ENCODE peak calls at places on chromosomes 5 and 9, in eight cellular contexts. Q is CD8-positive, alpha-beta memory T cell; Y is colonic mucosa; I is cardiac muscle cell; B is GM12878; S is lower lobe of right lung; H is tibial nerve; L is naive thymus-derived CD4-positive, alpha-beta T cell. X is an unnamed sample.
A peak's percentile ranks its signal among the peaks of the same experiment; 100 is the strongest.

GRCh38 chr5:172452398-172453205 is 1.7 kb downstream of the SH3PXD2B start:
- DNase-seq in Q (no peak), H (peak; percentile 56), S (no peak), I (peak; percentile 77), L (no peak), B (no peak), Y (no peak), X (peak; percentile 64)

GRCh38 chr5:1253456-1254105 is 28.4 kb downstream of the SLC6A18 start:
- DNase-seq in H (no peak), L (no peak), B (no peak), I (no peak), Q (no peak), Y (no peak), S (no peak), X (no peak)

GRCh38 chr9:91126761-91127420 is 234.8 kb downstream of the AUH start:
- DNase-seq in L (no peak), H (no peak), Y (no peak), S (no peak), Q (no peak), B (no peak), I (peak; percentile 47), X (no peak)

GRCh38 chr5:166823360-166823759 is 1468.1 kb upstream of the WWC1 start:
- DNase-seq in L (no peak), Q (no peak), Y (no peak), H (no peak), B (no peak), S (no peak), I (no peak), X (no peak)

GRCh38 chr9:101366038-101366756 is 18.6 kb downstream of the BAAT start:
- DNase-seq in S (no peak), B (no peak), Y (no peak), Q (no peak), I (peak; percentile 14), L (no peak), H (no peak), X (no peak)

GRCh38 chr5:17079562-17079961 is 137.9 kb upstream of the BASP1 start:
- DNase-seq in Y (no peak), H (no peak), B (no peak), I (peak; percentile 66), S (no peak), L (no peak), Q (no peak), X (no peak)

GRCh38 chr9:113690055-113690740 is 185.9 kb upstream of the ZNF618 start:
- DNase-seq in B (no peak), Q (no peak), H (no peak), Y (no peak), I (no peak), S (no peak), L (no peak), X (no peak)

GRCh38 chr5:36138900-36139683 is 12.6 kb downstream of the LMBRD2 start:
- DNase-seq in S (no peak), Y (no peak), B (no peak), L (no peak), I (no peak), Q (no peak), H (no peak), X (no peak)

GRCh38 chr5:150904479-150905311 is at the start of gene ZNF300:
- DNase-seq in B (peak; percentile 32), H (peak; percentile 63), L (peak; percentile 29), S (peak; percentile 82), I (peak; percentile 98), Q (peak; percentile 66), Y (peak; percentile 87), X (peak; percentile 88)

GRCh38 chr9:105264380-105264779 is 19.9 kb downstream of the SLC44A1 start:
- DNase-seq in L (no peak), B (no peak), S (no peak), Y (no peak), H (no peak), I (peak; percentile 40), Q (no peak), X (no peak)

GRCh38 chr5:81749562-81750307 is 1.2 kb downstream of the SSBP2 start:
- DNase-seq in B (peak; percentile 69), S (peak; percentile 61), Y (peak; percentile 38), Q (peak; percentile 49), H (no peak), L (peak; percentile 46), I (peak; percentile 29), X (peak; percentile 28)

GRCh38 chr9:121105531-121105930 is 30.8 kb downstream of the CNTRL start:
- DNase-seq in Y (no peak), S (no peak), Q (no peak), I (no peak), H (no peak), B (no peak), L (no peak), X (no peak)

GRCh38 chr5:23507278-23507685 is at the start of gene PRDM9:
- DNase-seq in Y (no peak), Q (no peak), I (peak; percentile 80), B (no peak), S (peak; percentile 64), H (peak; percentile 5), L (no peak), X (peak; percentile 16)

GRCh38 chr9:34590376-34591090 is 1.0 kb upstream of the CNTFR start:
- DNase-seq in S (peak; percentile 45), L (no peak), Q (no peak), H (no peak), I (no peak), Y (peak; percentile 65), B (no peak), X (peak; percentile 29)

GRCh38 chr5:8633259-8633658 is 764.3 kb downstream of the MTRR start:
- DNase-seq in B (no peak), Q (no peak), S (no peak), Y (no peak), H (no peak), L (no peak), I (no peak), X (no peak)

GRCh38 chr5:135437796-135438560 is 9.2 kb downstream of the DCANP1 start:
- DNase-seq in I (peak; percentile 90), L (no peak), Y (peak; percentile 37), B (no peak), Q (no peak), H (peak; percentile 31), S (no peak), X (peak; percentile 40)

GRCh38 chr5:89128930-89129625 is 246.1 kb upstream of the MEF2C start:
- DNase-seq in L (no peak), B (no peak), S (no peak), I (no peak), Y (no peak), H (no peak), Q (no peak), X (no peak)

GRCh38 chr5:111296570-111296969 is 72.4 kb downstream of the CAMK4 start:
- DNase-seq in I (no peak), B (no peak), Y (no peak), H (no peak), L (no peak), S (no peak), Q (no peak), X (no peak)

GRCh38 chr9:101849102-101849707 is 110.8 kb upstream of the GRIN3A start:
- DNase-seq in H (no peak), L (no peak), Q (no peak), Y (peak; percentile 28), I (no peak), B (no peak), S (no peak), X (no peak)

GRCh38 chr9:127565231-127565630 is 46.8 kb upstream of the STXBP1 start:
- DNase-seq in L (no peak), B (no peak), Q (no peak), S (no peak), I (no peak), Y (peak; percentile 61), H (no peak), X (no peak)

GRCh38 chr9:121989010-121989409 is 104.1 kb downstream of the TTLL11 start:
- DNase-seq in Q (no peak), S (no peak), L (no peak), H (no peak), B (no peak), Y (no peak), I (peak; percentile 21), X (no peak)

GRCh38 chr5:117681855-117682254 is 1107.2 kb upstream of the SEMA6A start:
- DNase-seq in H (no peak), S (no peak), B (no peak), Y (no peak), Q (no peak), I (no peak), L (no peak), X (no peak)

GRCh38 chr5:153888781-153889180 is 149.9 kb downstream of the FAM114A2 start:
- DNase-seq in I (no peak), L (no peak), Y (no peak), Q (no peak), B (no peak), S (no peak), H (no peak), X (no peak)

GRCh38 chr5:107304671-107305070 is 366.1 kb downstream of the EFNA5 start:
- DNase-seq in B (no peak), Q (no peak), Y (no peak), L (no peak), H (no peak), S (no peak), I (no peak), X (no peak)

GRCh38 chr5:5419291-5420210 is 2.9 kb upstream of the ICE1 start:
- DNase-seq in I (peak; percentile 74), H (no peak), Y (no peak), B (no peak), S (no peak), Q (no peak), L (no peak), X (no peak)

DNA sequence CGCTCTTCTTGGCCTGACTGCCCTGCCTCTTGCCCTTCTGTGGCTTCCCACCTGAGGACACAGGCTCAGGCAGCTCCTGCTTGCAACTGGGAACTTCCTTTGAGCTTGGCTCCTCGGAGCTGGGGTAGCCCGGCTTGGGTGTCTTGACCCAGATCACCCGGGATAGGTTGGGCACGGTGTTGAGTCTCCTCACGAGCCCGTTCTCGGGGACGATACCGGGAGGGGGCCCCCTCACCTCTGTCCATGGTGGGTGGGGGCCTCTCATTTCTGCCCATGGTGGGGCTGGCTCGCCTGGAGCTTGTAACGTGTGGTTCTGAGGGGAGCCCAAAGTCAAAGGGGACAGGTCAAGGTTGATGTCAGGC is 7.8 kb upstream of the DDX41 start:
- DNase-seq in S (no peak), Y (no peak), Q (no peak), I (no peak), L (no peak), B (no peak), H (no peak), X (no peak)
- H3K36me3 ChIP-seq in S (peaks cover 90% of the 10 kb centered on the region), Y (peaks cover 5% of the 10 kb centered on the region), Q (peaks cover 17% of the 10 kb centered on the region), I (peaks cover 38% of the 10 kb centered on the region), L (peaks cover 6% of the 10 kb centered on the region), B (peaks cover 15% of the 10 kb centered on the region), H (peaks cover 100% of the 10 kb centered on the region), X (no peaks in the 10 kb centered on the region)

GRCh38 chr5:90889325-90889600 is 330.7 kb downstream of the ADGRV1 start:
- DNase-seq in H (no peak), I (no peak), Y (no peak), S (no peak), Q (no peak), B (no peak), L (no peak), X (no peak)
- H3K4me3 ChIP-seq in H (no peak overlapping the region), I (no peak overlapping the region), Y (no peak overlapping the region), S (no peak overlapping the region), Q (no peak overlapping the region), B (no peak overlapping the region), L (no peak overlapping the region), X (no peak overlapping the region)

GRCh38 chr5:33244441-33245150 is 196.2 kb upstream of the TARS1 start:
- DNase-seq in H (no peak), L (no peak), Y (no peak), Q (no peak), S (no peak), I (no peak), B (no peak), X (no peak)
- H3K9me3 ChIP-seq in H (no peaks in the 10 kb centered on the region), L (no peaks in the 10 kb centered on the region), Y (no peaks in the 10 kb centered on the region), Q (no peaks in the 10 kb centered on the region), S (no peaks in the 10 kb centered on the region), I (no peaks in the 10 kb centered on the region), B (no peaks in the 10 kb centered on the region), X (no peaks in the 10 kb centered on the region)

GRCh38 chr9:136831720-136832104 is 10.6 kb upstream of the AJM1 start:
- DNase-seq in L (no peak), Q (no peak), I (no peak), Y (no peak), H (no peak), B (no peak), S (no peak), X (no peak)
- H3K36me3 ChIP-seq in L (peaks cover 7% of the 10 kb centered on the region), Q (no peaks in the 10 kb centered on the region), I (peaks cover 25% of the 10 kb centered on the region), Y (peaks cover 20% of the 10 kb centered on the region), H (peaks cover 87% of the 10 kb centered on the region), B (peaks cover 3% of the 10 kb centered on the region), S (peaks cover 71% of the 10 kb centered on the region), X (no peaks in the 10 kb centered on the region)

X was measured in uterus.